ENCODE peak calls at places on chromosomes 11 and 22, in nine cellular contexts. One of them, this sample, is unnamed.

GRCh38 chr11:64121637-64122410 is 44.1 kb downstream of the MACROD1 start:
- DNase-seq in left cardiac atrium: no peak
- DNase-seq in RPMI8226: no peak
- DNase-seq in stimulated activated naive CD8-positive, alpha-beta T cell treated with anti-CD3 and anti-CD28 coated beads, Interleukin-15, Interleukin-2, amounts not matched to agents 100 U/mL and 50 U/mL, for 24 hours: peak; percentile 16
- DNase-seq in endothelial cell: no peak
- DNase-seq in choroid plexus epithelial cell: peak; percentile 74
- DNase-seq in hypothalamus: no peak
- DNase-seq in MV-4-11: peak; percentile 3
- DNase-seq in MCF 10A: no peak
- DNase-seq in this sample: peak; percentile 54

GRCh38 chr11:129323896-129324522 is 51.6 kb upstream of the BARX2 start:
- DNase-seq in left cardiac atrium: peak; percentile 45
- DNase-seq in RPMI8226: no peak
- DNase-seq in MV-4-11: peak; percentile 96
- DNase-seq in choroid plexus epithelial cell: peak; percentile 80
- DNase-seq in endothelial cell: no peak
- DNase-seq in MCF 10A: no peak
- DNase-seq in hypothalamus: no peak
- DNase-seq in stimulated activated naive CD8-positive, alpha-beta T cell treated with anti-CD3 and anti-CD28 coated beads, Interleukin-15, Interleukin-2, amounts not matched to agents 100 U/mL and 50 U/mL, for 24 hours: no peak
- DNase-seq in this sample: no peak

GRCh38 chr11:135033545-135033944 is 621.5 kb upstream of the B3GAT1 start:
- DNase-seq in RPMI8226: no peak
- DNase-seq in left cardiac atrium: no peak
- DNase-seq in endothelial cell: peak; percentile 51
- DNase-seq in hypothalamus: no peak
- DNase-seq in MCF 10A: peak; percentile 20
- DNase-seq in stimulated activated naive CD8-positive, alpha-beta T cell treated with anti-CD3 and anti-CD28 coated beads, Interleukin-15, Interleukin-2, amounts not matched to agents 100 U/mL and 50 U/mL, for 24 hours: no peak
- DNase-seq in choroid plexus epithelial cell: peak; percentile 50
- DNase-seq in MV-4-11: no peak
- DNase-seq in this sample: peak; percentile 6

GRCh38 chr11:76803811-76804600 is 20.9 kb downstream of the TSKU start:
- DNase-seq in left cardiac atrium: no peak
- DNase-seq in MCF 10A: no peak
- DNase-seq in choroid plexus epithelial cell: peak; percentile 57
- DNase-seq in RPMI8226: no peak
- DNase-seq in hypothalamus: no peak
- DNase-seq in stimulated activated naive CD8-positive, alpha-beta T cell treated with anti-CD3 and anti-CD28 coated beads, Interleukin-15, Interleukin-2, amounts not matched to agents 100 U/mL and 50 U/mL, for 24 hours: peak; percentile 77
- DNase-seq in MV-4-11: peak; percentile 62
- DNase-seq in endothelial cell: no peak
- DNase-seq in this sample: no peak

GRCh38 chr11:44592125-44592643 is 26.7 kb downstream of the CD82 start:
- DNase-seq in hypothalamus: no peak
- DNase-seq in left cardiac atrium: peak; percentile 49
- DNase-seq in stimulated activated naive CD8-positive, alpha-beta T cell treated with anti-CD3 and anti-CD28 coated beads, Interleukin-15, Interleukin-2, amounts not matched to agents 100 U/mL and 50 U/mL, for 24 hours: no peak
- DNase-seq in MV-4-11: peak; percentile 92
- DNase-seq in RPMI8226: no peak
- DNase-seq in choroid plexus epithelial cell: peak; percentile 59
- DNase-seq in MCF 10A: peak; percentile 65
- DNase-seq in endothelial cell: no peak
- DNase-seq in this sample: no peak

GRCh38 chr22:28009272-28009827 is 90.3 kb upstream of the PITPNB start:
- DNase-seq in choroid plexus epithelial cell: peak; percentile 90
- DNase-seq in hypothalamus: no peak
- DNase-seq in MCF 10A: peak; percentile 73
- DNase-seq in RPMI8226: peak; percentile 78
- DNase-seq in stimulated activated naive CD8-positive, alpha-beta T cell treated with anti-CD3 and anti-CD28 coated beads, Interleukin-15, Interleukin-2, amounts not matched to agents 100 U/mL and 50 U/mL, for 24 hours: peak; percentile 83
- DNase-seq in MV-4-11: peak; percentile 30
- DNase-seq in left cardiac atrium: peak; percentile 82
- DNase-seq in endothelial cell: peak; percentile 81
- DNase-seq in this sample: peak; percentile 75

GRCh38 chr11:125263268-125263790 is 98.8 kb downstream of the PKNOX2 start:
- DNase-seq in endothelial cell: peak; percentile 72
- DNase-seq in stimulated activated naive CD8-positive, alpha-beta T cell treated with anti-CD3 and anti-CD28 coated beads, Interleukin-15, Interleukin-2, amounts not matched to agents 100 U/mL and 50 U/mL, for 24 hours: no peak
- DNase-seq in RPMI8226: no peak
- DNase-seq in MCF 10A: no peak
- DNase-seq in left cardiac atrium: peak; percentile 85
- DNase-seq in choroid plexus epithelial cell: peak; percentile 100
- DNase-seq in hypothalamus: no peak
- DNase-seq in MV-4-11: no peak
- DNase-seq in this sample: no peak

GRCh38 chr11:108498046-108498815 is at the start of gene POGLUT3:
- DNase-seq in MCF 10A: peak; percentile 21
- DNase-seq in choroid plexus epithelial cell: peak; percentile 51
- DNase-seq in stimulated activated naive CD8-positive, alpha-beta T cell treated with anti-CD3 and anti-CD28 coated beads, Interleukin-15, Interleukin-2, amounts not matched to agents 100 U/mL and 50 U/mL, for 24 hours: peak; percentile 58
- DNase-seq in RPMI8226: no peak
- DNase-seq in MV-4-11: peak; percentile 55
- DNase-seq in endothelial cell: peak; percentile 65
- DNase-seq in left cardiac atrium: peak; percentile 75
- DNase-seq in hypothalamus: no peak
- DNase-seq in this sample: peak; percentile 30

GRCh38 chr22:49298834-49299750 is 528.6 kb downstream of the BRD1 start:
- DNase-seq in RPMI8226: no peak
- DNase-seq in stimulated activated naive CD8-positive, alpha-beta T cell treated with anti-CD3 and anti-CD28 coated beads, Interleukin-15, Interleukin-2, amounts not matched to agents 100 U/mL and 50 U/mL, for 24 hours: no peak
- DNase-seq in choroid plexus epithelial cell: no peak
- DNase-seq in MV-4-11: no peak
- DNase-seq in hypothalamus: no peak
- DNase-seq in left cardiac atrium: no peak
- DNase-seq in MCF 10A: no peak
- DNase-seq in endothelial cell: no peak
- DNase-seq in this sample: no peak

GRCh38 chr11:26188559-26188958 is 143.4 kb upstream of the ANO3 start:
- DNase-seq in endothelial cell: no peak
- DNase-seq in stimulated activated naive CD8-positive, alpha-beta T cell treated with anti-CD3 and anti-CD28 coated beads, Interleukin-15, Interleukin-2, amounts not matched to agents 100 U/mL and 50 U/mL, for 24 hours: no peak
- DNase-seq in choroid plexus epithelial cell: peak; percentile 56
- DNase-seq in MCF 10A: no peak
- DNase-seq in MV-4-11: no peak
- DNase-seq in left cardiac atrium: no peak
- DNase-seq in RPMI8226: no peak
- DNase-seq in hypothalamus: no peak
- DNase-seq in this sample: no peak

GRCh38 chr11:30143098-30143705 is 87.6 kb upstream of the FSHB start:
- DNase-seq in choroid plexus epithelial cell: peak; percentile 49
- DNase-seq in endothelial cell: peak; percentile 38
- DNase-seq in stimulated activated naive CD8-positive, alpha-beta T cell treated with anti-CD3 and anti-CD28 coated beads, Interleukin-15, Interleukin-2, amounts not matched to agents 100 U/mL and 50 U/mL, for 24 hours: no peak
- DNase-seq in left cardiac atrium: no peak
- DNase-seq in MCF 10A: peak; percentile 60
- DNase-seq in hypothalamus: no peak
- DNase-seq in RPMI8226: peak; percentile 30
- DNase-seq in MV-4-11: peak; percentile 13
- DNase-seq in this sample: peak; percentile 17

GRCh38 chr11:19832166-19832750 is 119.6 kb downstream of the NAV2 start:
- DNase-seq in choroid plexus epithelial cell: no peak
- DNase-seq in hypothalamus: no peak
- DNase-seq in MCF 10A: no peak
- DNase-seq in RPMI8226: no peak
- DNase-seq in stimulated activated naive CD8-positive, alpha-beta T cell treated with anti-CD3 and anti-CD28 coated beads, Interleukin-15, Interleukin-2, amounts not matched to agents 100 U/mL and 50 U/mL, for 24 hours: no peak
- DNase-seq in endothelial cell: no peak
- DNase-seq in MV-4-11: no peak
- DNase-seq in left cardiac atrium: no peak
- DNase-seq in this sample: no peak

GRCh38 chr22:29266564-29267461 is 968 bp downstream of the RHBDD3 start:
- DNase-seq in left cardiac atrium: no peak
- DNase-seq in MCF 10A: peak; percentile 11
- DNase-seq in RPMI8226: peak; percentile 15
- DNase-seq in MV-4-11: no peak
- DNase-seq in endothelial cell: no peak
- DNase-seq in hypothalamus: no peak
- DNase-seq in stimulated activated naive CD8-positive, alpha-beta T cell treated with anti-CD3 and anti-CD28 coated beads, Interleukin-15, Interleukin-2, amounts not matched to agents 100 U/mL and 50 U/mL, for 24 hours: peak; percentile 20
- DNase-seq in choroid plexus epithelial cell: peak; percentile 42
- DNase-seq in this sample: no peak

GRCh38 chr11:119829407-119829806 is 100.4 kb upstream of the NECTIN1 start:
- DNase-seq in left cardiac atrium: no peak
- DNase-seq in hypothalamus: no peak
- DNase-seq in endothelial cell: no peak
- DNase-seq in MCF 10A: no peak
- DNase-seq in RPMI8226: no peak
- DNase-seq in choroid plexus epithelial cell: no peak
- DNase-seq in MV-4-11: no peak
- DNase-seq in stimulated activated naive CD8-positive, alpha-beta T cell treated with anti-CD3 and anti-CD28 coated beads, Interleukin-15, Interleukin-2, amounts not matched to agents 100 U/mL and 50 U/mL, for 24 hours: no peak
- DNase-seq in this sample: no peak

GRCh38 chr11:69052343-69053168 is 3.8 kb downstream of the TPCN2 start:
- DNase-seq in choroid plexus epithelial cell: no peak
- DNase-seq in stimulated activated naive CD8-positive, alpha-beta T cell treated with anti-CD3 and anti-CD28 coated beads, Interleukin-15, Interleukin-2, amounts not matched to agents 100 U/mL and 50 U/mL, for 24 hours: no peak
- DNase-seq in hypothalamus: no peak
- DNase-seq in left cardiac atrium: no peak
- DNase-seq in MV-4-11: no peak
- DNase-seq in endothelial cell: no peak
- DNase-seq in RPMI8226: no peak
- DNase-seq in MCF 10A: no peak
- DNase-seq in this sample: no peak

GRCh38 chr11:18457435-18457834 is 1.8 kb downstream of the LDHAL6A start:
- DNase-seq in choroid plexus epithelial cell: peak; percentile 5
- DNase-seq in MCF 10A: peak; percentile 6
- DNase-seq in left cardiac atrium: no peak
- DNase-seq in RPMI8226: no peak
- DNase-seq in MV-4-11: no peak
- DNase-seq in stimulated activated naive CD8-positive, alpha-beta T cell treated with anti-CD3 and anti-CD28 coated beads, Interleukin-15, Interleukin-2, amounts not matched to agents 100 U/mL and 50 U/mL, for 24 hours: no peak
- DNase-seq in hypothalamus: no peak
- DNase-seq in endothelial cell: no peak
- DNase-seq in this sample: peak; percentile 11

GRCh38 chr22:48968201-48968959 is 859.3 kb downstream of the BRD1 start:
- DNase-seq in endothelial cell: peak; percentile 30
- DNase-seq in stimulated activated naive CD8-positive, alpha-beta T cell treated with anti-CD3 and anti-CD28 coated beads, Interleukin-15, Interleukin-2, amounts not matched to agents 100 U/mL and 50 U/mL, for 24 hours: no peak
- DNase-seq in hypothalamus: no peak
- DNase-seq in MV-4-11: no peak
- DNase-seq in RPMI8226: peak; percentile 67
- DNase-seq in choroid plexus epithelial cell: no peak
- DNase-seq in MCF 10A: no peak
- DNase-seq in left cardiac atrium: no peak
- DNase-seq in this sample: no peak